ENCODE peak calls at places on chromosome 14, in nine cellular contexts. X, Q, U, N, C, F, R, S and K are unnamed samples.

GRCh38 chr14:23141706-23142467 is 22.8 kb upstream of the CEBPE start:
- DNase-seq in X (peak), N (no peak), U (no peak), F (no peak), Q (no peak), S (no peak), R (peak), C (no peak), K (peak)

GRCh38 chr14:67763158-67763822 is 53.1 kb downstream of the ZFYVE26 start:
- DNase-seq in C (no peak), S (no peak), X (no peak), U (no peak), F (peak), Q (no peak), N (no peak), R (no peak), K (no peak)

GRCh38 chr14:89330236-89331002 is 86.6 kb downstream of the FOXN3 start:
- DNase-seq in N (no peak), U (no peak), R (peak), S (no peak), X (no peak), Q (no peak), F (no peak), C (no peak), K (no peak)

GRCh38 chr14:101876539-101876938 is 87.8 kb upstream of the DYNC1H1 start:
- DNase-seq in X (no peak), Q (no peak), S (no peak), U (no peak), R (peak), N (peak), C (peak), F (peak), K (no peak)

GRCh38 chr14:61753631-61754030 is 8.6 kb upstream of the SNAPC1 start:
- DNase-seq in X (no peak), S (no peak), R (peak), C (no peak), F (peak), N (no peak), U (no peak), Q (peak), K (no peak)

GRCh38 chr14:49940805-49941421 is 48.0 kb downstream of the ARF6 start:
- DNase-seq in S (no peak), F (no peak), U (no peak), C (no peak), Q (no peak), N (no peak), R (peak), X (no peak), K (peak)

GRCh38 chr14:98960617-98961013 is 311.4 kb downstream of the BCL11B start:
- DNase-seq in N (no peak), R (no peak), U (no peak), X (no peak), F (no peak), C (no peak), Q (no peak), S (no peak), K (no peak)

GRCh38 chr14:104968153-104968527 is 10.0 kb downstream of the AHNAK2 start:
- DNase-seq in X (peak), U (peak), C (peak), Q (no peak), F (no peak), S (no peak), N (no peak), R (peak), K (peak)

GRCh38 chr14:100611811-100612480 is 24.7 kb upstream of the BEGAIN start:
- DNase-seq in S (no peak), R (no peak), Q (no peak), F (no peak), X (no peak), N (no peak), C (no peak), U (no peak), K (no peak)

GRCh38 chr14:71355324-71356201 is 448.3 kb downstream of the PCNX1 start:
- DNase-seq in S (no peak), N (no peak), C (no peak), U (no peak), F (no peak), Q (no peak), R (peak), X (no peak), K (peak)

GRCh38 chr14:104724407-104724980 is 465 bp downstream of the ADSS1 start:
- DNase-seq in X (no peak), R (peak), Q (peak), F (no peak), C (peak), U (no peak), N (no peak), S (no peak), K (peak)

GRCh38 chr14:106378191-106378590 is 851.8 kb downstream of the TMEM121 start:
- DNase-seq in Q (no peak), F (peak), C (no peak), X (no peak), N (no peak), U (no peak), R (no peak), S (no peak), K (no peak)

GRCh38 chr14:93999573-93999972 is 2.5 kb downstream of the CCDC197 start:
- DNase-seq in N (no peak), R (no peak), U (no peak), C (no peak), S (no peak), Q (no peak), X (no peak), F (peak), K (no peak)

GRCh38 chr14:94676495-94677238 is 64.5 kb downstream of the SERPINA3 start:
- DNase-seq in F (no peak), X (peak), C (no peak), U (no peak), R (no peak), Q (no peak), S (peak), N (no peak), K (no peak)

GRCh38 chr14:72980863-72981262 is 46.0 kb downstream of the ZFYVE1 start:
- DNase-seq in C (no peak), U (no peak), N (no peak), Q (no peak), X (no peak), R (no peak), S (no peak), F (no peak), K (no peak)

GRCh38 chr14:71733210-71733883 is 198.9 kb upstream of the RGS6 start:
- DNase-seq in S (no peak), U (no peak), N (no peak), Q (no peak), F (no peak), C (no peak), R (peak), X (no peak), K (peak)

GRCh38 chr14:105894978-105895881 is 368.8 kb downstream of the TMEM121 start:
- DNase-seq in U (no peak), R (no peak), S (no peak), C (peak), F (no peak), X (no peak), N (no peak), Q (no peak), K (no peak)

GRCh38 chr14:53022593-53022992 is 71.7 kb upstream of the FERMT2 start:
- DNase-seq in Q (no peak), U (no peak), S (no peak), N (no peak), X (no peak), R (no peak), C (no peak), F (no peak), K (no peak)

GRCh38 chr14:56561586-56561985 is 18.0 kb upstream of the TMEM260 start:
- DNase-seq in S (no peak), C (no peak), Q (no peak), X (no peak), U (no peak), N (no peak), F (no peak), R (peak), K (no peak)

GRCh38 chr14:59126714-59127436 is 61.6 kb upstream of the DAAM1 start:
- DNase-seq in C (no peak), S (no peak), Q (peak), X (no peak), F (peak), R (peak), N (no peak), U (peak), K (peak)